ENCODE peak calls at places on chromosomes 13 and 19, in ten cellular contexts. One of them, this sample, is unnamed.

GRCh38 chr13:106610511-106610910 is 42.6 kb upstream of the ARGLU1 start:
- DNase-seq in bronchial epithelial cell: peak
- DNase-seq in retinal pigment epithelial cell: no peak
- DNase-seq in uterus: no peak
- DNase-seq in cardiac muscle cell: no peak
- DNase-seq in HFF-Myc: no peak
- DNase-seq in tibial artery: no peak
- DNase-seq in kidney: no peak
- DNase-seq in ovary: no peak
- DNase-seq in psoas muscle: no peak
- DNase-seq in this sample: peak

GRCh38 chr13:90239130-90239529 is 1108.4 kb upstream of the MIR17HG start:
- DNase-seq in bronchial epithelial cell: no peak
- DNase-seq in retinal pigment epithelial cell: no peak
- DNase-seq in uterus: no peak
- DNase-seq in cardiac muscle cell: no peak
- DNase-seq in HFF-Myc: no peak
- DNase-seq in tibial artery: no peak
- DNase-seq in kidney: no peak
- DNase-seq in ovary: no peak
- DNase-seq in psoas muscle: no peak
- DNase-seq in this sample: no peak

GRCh38 chr19:58559275-58560006 is 1.0 kb upstream of the UBE2M start:
- DNase-seq in bronchial epithelial cell: peak
- DNase-seq in retinal pigment epithelial cell: peak
- DNase-seq in uterus: peak
- DNase-seq in cardiac muscle cell: peak
- DNase-seq in HFF-Myc: peak
- DNase-seq in tibial artery: peak
- DNase-seq in kidney: peak
- DNase-seq in ovary: peak
- DNase-seq in psoas muscle: peak
- DNase-seq in this sample: peak

GRCh38 chr19:41870401-41870873 is 6.6 kb upstream of the CD79A start:
- DNase-seq in bronchial epithelial cell: no peak
- DNase-seq in retinal pigment epithelial cell: no peak
- DNase-seq in uterus: no peak
- DNase-seq in cardiac muscle cell: no peak
- DNase-seq in HFF-Myc: no peak
- DNase-seq in tibial artery: no peak
- DNase-seq in kidney: peak
- DNase-seq in ovary: no peak
- DNase-seq in psoas muscle: no peak
- DNase-seq in this sample: peak

GRCh38 chr13:20227288-20227687 is 4.8 kb downstream of the GJB6 start:
- DNase-seq in bronchial epithelial cell: no peak
- DNase-seq in retinal pigment epithelial cell: no peak
- DNase-seq in uterus: no peak
- DNase-seq in cardiac muscle cell: no peak
- DNase-seq in HFF-Myc: no peak
- DNase-seq in tibial artery: no peak
- DNase-seq in kidney: no peak
- DNase-seq in ovary: no peak
- DNase-seq in psoas muscle: no peak
- DNase-seq in this sample: no peak

GRCh38 chr13:25231537-25231936 is 55.8 kb downstream of the MTMR6 start:
- DNase-seq in bronchial epithelial cell: no peak
- DNase-seq in retinal pigment epithelial cell: no peak
- DNase-seq in uterus: no peak
- DNase-seq in cardiac muscle cell: no peak
- DNase-seq in HFF-Myc: no peak
- DNase-seq in tibial artery: no peak
- DNase-seq in kidney: no peak
- DNase-seq in ovary: no peak
- DNase-seq in psoas muscle: no peak
- DNase-seq in this sample: no peak

GRCh38 chr19:14048439-14049153 is 13.3 kb downstream of the PALM3 start:
- DNase-seq in bronchial epithelial cell: peak
- DNase-seq in retinal pigment epithelial cell: no peak
- DNase-seq in uterus: no peak
- DNase-seq in cardiac muscle cell: peak
- DNase-seq in HFF-Myc: no peak
- DNase-seq in tibial artery: peak
- DNase-seq in kidney: no peak
- DNase-seq in ovary: no peak
- DNase-seq in psoas muscle: peak
- DNase-seq in this sample: peak

GRCh38 chr19:16288544-16288943 is 36.1 kb upstream of the KLF2 start:
- DNase-seq in bronchial epithelial cell: no peak
- DNase-seq in retinal pigment epithelial cell: no peak
- DNase-seq in uterus: no peak
- DNase-seq in cardiac muscle cell: no peak
- DNase-seq in HFF-Myc: no peak
- DNase-seq in tibial artery: no peak
- DNase-seq in kidney: no peak
- DNase-seq in ovary: no peak
- DNase-seq in psoas muscle: no peak
- DNase-seq in this sample: no peak

GRCh38 chr13:113216165-113217056 is 7.0 kb downstream of the CUL4A start:
- DNase-seq in bronchial epithelial cell: peak
- DNase-seq in retinal pigment epithelial cell: peak
- DNase-seq in uterus: no peak
- DNase-seq in cardiac muscle cell: peak
- DNase-seq in HFF-Myc: no peak
- DNase-seq in tibial artery: no peak
- DNase-seq in kidney: no peak
- DNase-seq in ovary: no peak
- DNase-seq in psoas muscle: peak
- DNase-seq in this sample: peak

GRCh38 chr13:42660367-42660965 is 86.5 kb downstream of the TNFSF11 start:
- DNase-seq in bronchial epithelial cell: peak
- DNase-seq in retinal pigment epithelial cell: no peak
- DNase-seq in uterus: no peak
- DNase-seq in cardiac muscle cell: no peak
- DNase-seq in HFF-Myc: peak
- DNase-seq in tibial artery: no peak
- DNase-seq in kidney: no peak
- DNase-seq in ovary: no peak
- DNase-seq in psoas muscle: no peak
- DNase-seq in this sample: peak
- TF ChIP-seq CTCF in bronchial epithelial cell: peak
- TF ChIP-seq CTCF in retinal pigment epithelial cell: peak
- TF ChIP-seq CTCF in uterus: no peak
- TF ChIP-seq CTCF in cardiac muscle cell: peak
- TF ChIP-seq CTCF in HFF-Myc: peak
- TF ChIP-seq CTCF in tibial artery: no peak
- TF ChIP-seq CTCF in kidney: no peak
- TF ChIP-seq CTCF in ovary: no peak
- TF ChIP-seq CTCF in psoas muscle: no peak
- TF ChIP-seq CTCF in this sample: peak

DNA sequence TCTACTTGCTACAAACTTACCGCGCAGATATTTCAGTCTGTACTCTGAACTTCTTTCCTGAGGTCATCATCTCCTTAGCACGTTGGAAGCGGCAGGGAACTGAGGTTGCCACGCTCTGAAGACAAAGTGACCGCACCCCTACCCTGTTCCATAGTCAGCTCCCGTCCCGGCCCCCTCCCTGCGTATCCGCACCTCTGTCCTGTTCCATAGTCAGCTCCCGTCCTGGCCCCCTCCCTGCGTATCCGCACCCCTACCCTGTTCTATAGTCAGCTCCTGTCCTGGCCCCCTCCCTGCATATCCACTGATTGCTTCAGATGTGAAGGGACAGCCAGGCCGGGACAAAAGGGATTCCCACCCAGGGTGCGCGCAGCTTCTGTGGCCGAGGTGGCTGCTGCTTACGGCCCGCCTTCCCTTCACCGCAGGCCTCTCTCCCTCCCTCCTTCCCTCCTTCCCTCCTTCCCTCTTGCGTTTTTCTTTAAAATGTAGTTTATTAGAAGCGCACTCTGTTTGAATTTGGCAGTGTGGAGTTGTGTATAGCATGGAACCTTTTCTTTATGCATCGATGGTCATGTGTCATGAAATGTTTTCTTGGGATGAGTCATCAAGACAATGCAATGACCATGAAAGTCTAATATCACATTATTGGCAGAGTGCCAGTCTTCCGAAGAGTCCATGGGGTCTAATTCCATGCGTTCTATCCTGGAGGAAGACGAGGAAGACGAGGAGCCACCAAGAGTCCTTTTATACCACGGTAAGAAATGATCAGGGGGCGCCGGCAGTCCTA is 21.9 kb upstream of the NDUFS7 start:
- DNase-seq in bronchial epithelial cell: peak
- DNase-seq in retinal pigment epithelial cell: no peak
- DNase-seq in uterus: no peak
- DNase-seq in cardiac muscle cell: no peak
- DNase-seq in HFF-Myc: no peak
- DNase-seq in tibial artery: no peak
- DNase-seq in kidney: no peak
- DNase-seq in ovary: no peak
- DNase-seq in psoas muscle: no peak
- DNase-seq in this sample: peak
- H3K4me3 ChIP-seq in bronchial epithelial cell: no peak
- H3K4me3 ChIP-seq in retinal pigment epithelial cell: peak
- H3K4me3 ChIP-seq in uterus: peak
- H3K4me3 ChIP-seq in cardiac muscle cell: no peak
- H3K4me3 ChIP-seq in HFF-Myc: peak
- H3K4me3 ChIP-seq in tibial artery: peak
- H3K4me3 ChIP-seq in kidney: no peak
- H3K4me3 ChIP-seq in ovary: peak
- H3K4me3 ChIP-seq in psoas muscle: peak
- H3K4me3 ChIP-seq in this sample: no peak

DNA sequence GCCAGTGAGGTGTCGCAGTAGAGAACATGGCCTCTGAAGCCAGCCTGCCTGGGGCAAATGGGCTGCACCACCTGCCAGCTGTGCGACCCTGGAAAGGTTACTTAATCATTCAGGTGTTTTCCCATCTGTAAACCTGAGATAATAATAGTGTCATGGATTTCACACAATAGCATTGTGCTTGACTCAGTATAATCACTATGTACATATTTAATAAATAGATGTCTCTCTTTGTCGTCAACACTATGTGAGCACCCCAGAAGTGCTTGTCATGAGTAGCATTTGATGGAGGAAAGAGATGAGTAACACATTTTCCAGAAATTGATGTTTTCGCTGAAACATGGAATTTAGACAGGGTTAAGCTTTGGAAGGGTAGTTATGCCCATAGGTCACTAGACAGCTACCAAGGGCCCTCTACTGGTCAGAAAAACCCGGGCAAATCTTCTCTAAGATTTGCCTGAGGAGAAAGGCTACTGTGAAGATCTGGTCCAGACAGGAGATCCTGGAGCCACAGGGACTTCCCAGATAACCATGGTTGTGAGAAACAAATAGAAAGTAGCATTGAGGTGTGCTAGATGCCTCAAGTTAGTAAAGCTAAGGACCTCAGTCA is 9.5 kb upstream of the MBNL2 start:
- DNase-seq in bronchial epithelial cell: peak
- DNase-seq in retinal pigment epithelial cell: no peak
- DNase-seq in uterus: no peak
- DNase-seq in cardiac muscle cell: no peak
- DNase-seq in HFF-Myc: no peak
- DNase-seq in tibial artery: no peak
- DNase-seq in kidney: no peak
- DNase-seq in ovary: no peak
- DNase-seq in psoas muscle: no peak
- DNase-seq in this sample: peak
- TF ChIP-seq CTCF in bronchial epithelial cell: peak
- TF ChIP-seq CTCF in retinal pigment epithelial cell: peak
- TF ChIP-seq CTCF in uterus: no peak
- TF ChIP-seq CTCF in cardiac muscle cell: peak
- TF ChIP-seq CTCF in HFF-Myc: peak
- TF ChIP-seq CTCF in tibial artery: peak
- TF ChIP-seq CTCF in kidney: peak
- TF ChIP-seq CTCF in ovary: no peak
- TF ChIP-seq CTCF in psoas muscle: peak
- TF ChIP-seq CTCF in this sample: peak

DNA sequence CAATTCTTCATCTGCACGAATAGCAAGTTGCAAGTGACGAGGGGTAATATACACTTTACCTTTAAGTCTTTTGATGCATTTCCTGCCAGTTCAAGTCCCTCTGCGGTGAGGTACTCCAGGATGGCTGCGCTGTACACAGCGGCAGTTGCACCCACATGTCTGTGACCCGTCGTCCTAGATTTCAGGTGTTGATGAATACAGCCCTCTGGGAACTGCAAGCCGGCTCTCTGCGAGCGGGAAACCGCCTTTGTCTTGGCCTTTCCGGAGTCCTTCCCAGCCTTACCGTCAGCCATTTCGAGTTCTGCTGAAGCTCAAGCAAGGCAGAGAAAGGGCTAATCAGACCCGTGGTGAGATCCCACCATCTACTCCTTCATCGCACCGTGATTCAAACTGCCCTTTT is 14.8 kb downstream of the UBAC2 start:
- DNase-seq in bronchial epithelial cell: no peak
- DNase-seq in retinal pigment epithelial cell: no peak
- DNase-seq in uterus: no peak
- DNase-seq in cardiac muscle cell: no peak
- DNase-seq in HFF-Myc: no peak
- DNase-seq in tibial artery: no peak
- DNase-seq in kidney: no peak
- DNase-seq in ovary: no peak
- DNase-seq in psoas muscle: no peak
- DNase-seq in this sample: no peak
- H3K4me3 ChIP-seq in bronchial epithelial cell: no peak
- H3K4me3 ChIP-seq in retinal pigment epithelial cell: no peak
- H3K4me3 ChIP-seq in uterus: no peak
- H3K4me3 ChIP-seq in cardiac muscle cell: no peak
- H3K4me3 ChIP-seq in HFF-Myc: no peak
- H3K4me3 ChIP-seq in tibial artery: no peak
- H3K4me3 ChIP-seq in kidney: no peak
- H3K4me3 ChIP-seq in ovary: no peak
- H3K4me3 ChIP-seq in psoas muscle: no peak
- H3K4me3 ChIP-seq in this sample: no peak

GRCh38 chr19:46722004-46722380 is 5.1 kb upstream of the PRKD2 start:
- DNase-seq in bronchial epithelial cell: peak
- DNase-seq in retinal pigment epithelial cell: no peak
- DNase-seq in uterus: no peak
- DNase-seq in cardiac muscle cell: no peak
- DNase-seq in HFF-Myc: no peak
- DNase-seq in tibial artery: no peak
- DNase-seq in kidney: peak
- DNase-seq in ovary: no peak
- DNase-seq in psoas muscle: no peak
- DNase-seq in this sample: peak
- TF ChIP-seq CTCF in bronchial epithelial cell: no peak
- TF ChIP-seq CTCF in retinal pigment epithelial cell: no peak
- TF ChIP-seq CTCF in uterus: no peak
- TF ChIP-seq CTCF in cardiac muscle cell: no peak
- TF ChIP-seq CTCF in HFF-Myc: no peak
- TF ChIP-seq CTCF in tibial artery: no peak
- TF ChIP-seq CTCF in kidney: no peak
- TF ChIP-seq CTCF in ovary: no peak
- TF ChIP-seq CTCF in psoas muscle: no peak
- TF ChIP-seq CTCF in this sample: no peak

DNA sequence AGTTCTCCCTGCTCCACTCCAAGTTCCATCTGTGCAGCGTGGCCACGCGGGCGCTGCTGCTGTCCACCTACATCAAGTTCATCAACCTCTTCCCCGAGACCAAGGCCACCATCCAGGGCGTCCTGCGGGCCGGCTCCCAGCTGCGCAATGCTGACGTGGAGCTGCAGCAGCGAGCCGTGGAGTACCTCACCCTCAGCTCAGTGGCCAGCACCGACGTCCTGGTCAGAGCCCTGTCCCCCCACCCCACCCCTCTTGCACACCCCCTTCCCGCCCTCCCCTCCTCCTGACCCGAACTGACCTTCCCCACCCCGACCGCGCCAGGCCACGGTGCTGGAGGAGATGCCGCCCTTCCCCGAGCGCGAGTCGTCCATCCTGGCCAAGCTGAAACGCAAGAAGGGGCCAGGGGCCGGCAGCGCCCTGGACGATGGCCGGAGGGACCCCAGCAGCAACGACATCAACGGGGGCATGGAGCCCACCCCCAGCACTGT is 11.6 kb downstream of the FUZ start:
- DNase-seq in bronchial epithelial cell: no peak
- DNase-seq in retinal pigment epithelial cell: no peak
- DNase-seq in uterus: peak
- DNase-seq in cardiac muscle cell: no peak
- DNase-seq in HFF-Myc: no peak
- DNase-seq in tibial artery: no peak
- DNase-seq in kidney: peak
- DNase-seq in ovary: no peak
- DNase-seq in psoas muscle: no peak
- DNase-seq in this sample: no peak
- H3K4me3 ChIP-seq in bronchial epithelial cell: no peak
- H3K4me3 ChIP-seq in retinal pigment epithelial cell: no peak
- H3K4me3 ChIP-seq in uterus: peak
- H3K4me3 ChIP-seq in cardiac muscle cell: peak
- H3K4me3 ChIP-seq in HFF-Myc: peak
- H3K4me3 ChIP-seq in tibial artery: no peak
- H3K4me3 ChIP-seq in kidney: no peak
- H3K4me3 ChIP-seq in ovary: peak
- H3K4me3 ChIP-seq in psoas muscle: peak
- H3K4me3 ChIP-seq in this sample: no peak

This sample was measured in epithelial cell of esophagus.